ENCODE peak calls at places on chromosomes 12 and 14, in ten cellular contexts. I is pancreas; U is astrocyte of the spinal cord; V is cardiac muscle cell; Q is neural crest cell; K is thoracic aorta; O is left ventricle myocardium inferior; H is psoas muscle; F is CD4-positive, alpha-beta T cell; Y is lower leg skin. Z is an unnamed sample.

GRCh38 chr14:41403360-41403759 is 203.3 kb upstream of the LRFN5 start:
- DNase-seq in I (no peak), U (no peak), V (no peak), Q (no peak), K (no peak), O (no peak), H (no peak), F (no peak), Y (no peak), Z (no peak)

GRCh38 chr14:64966976-64967375 is 5.2 kb downstream of the RAB15 start:
- DNase-seq in I (no peak), U (no peak), V (no peak), Q (no peak), K (no peak), O (no peak), H (no peak), F (no peak), Y (no peak), Z (no peak)

GRCh38 chr14:60166144-60166543 is 946 bp upstream of the DHRS7 start:
- DNase-seq in I (no peak), U (no peak), V (no peak), Q (no peak), K (no peak), O (no peak), H (no peak), F (no peak), Y (no peak), Z (no peak)

GRCh38 chr12:110253176-110253575 is 27.9 kb upstream of the ATP2A2 start:
- DNase-seq in I (peak; percentile 50), U (peak; percentile 22), V (peak; percentile 45), Q (no peak), K (no peak), O (peak; percentile 82), H (peak; percentile 59), F (no peak), Y (peak; percentile 85), Z (no peak)

GRCh38 chr12:101823891-101824290 is 6.9 kb downstream of the GNPTAB start:
- DNase-seq in I (peak; percentile 32), U (no peak), V (peak; percentile 44), Q (peak; percentile 20), K (no peak), O (peak; percentile 39), H (peak; percentile 23), F (peak; percentile 69), Y (peak; percentile 90), Z (peak; percentile 72)

GRCh38 chr12:108040968-108041367 is 88.1 kb upstream of the WSCD2 start:
- DNase-seq in I (no peak), U (no peak), V (peak; percentile 14), Q (no peak), K (no peak), O (no peak), H (no peak), F (no peak), Y (no peak), Z (no peak)

GRCh38 chr14:96272777-96273471 is 16.9 kb downstream of the BDKRB1 start:
- DNase-seq in I (no peak), U (no peak), V (no peak), Q (no peak), K (no peak), O (no peak), H (no peak), F (no peak), Y (peak; percentile 37), Z (no peak)

GRCh38 chr12:15289192-15289591 is 33.1 kb upstream of the PTPRO start:
- DNase-seq in I (no peak), U (peak; percentile 14), V (no peak), Q (no peak), K (no peak), O (no peak), H (no peak), F (no peak), Y (no peak), Z (no peak)

DNA sequence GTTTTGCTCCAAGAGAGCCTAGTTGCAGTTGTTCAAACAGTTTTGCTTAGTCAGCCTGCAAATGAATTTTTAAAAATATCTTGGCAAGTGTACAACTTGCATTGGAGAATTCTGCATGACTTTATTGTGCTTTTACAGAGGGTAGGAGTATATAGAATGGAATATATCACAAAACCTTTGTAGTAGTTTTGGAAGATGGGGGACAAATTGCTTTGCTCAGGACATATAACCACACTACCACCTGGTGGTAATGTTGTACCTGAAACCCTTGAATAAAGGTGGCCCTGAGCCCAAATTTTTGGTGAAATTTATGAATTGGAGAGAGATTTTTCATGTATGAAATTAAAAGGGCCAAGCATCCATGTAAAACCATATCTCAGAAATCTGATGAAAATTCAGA is 645.2 kb downstream of the MED13L start:
- DNase-seq in I (no peak), U (peak; percentile 15), V (peak; percentile 29), Q (no peak), K (no peak), O (no peak), H (no peak), F (no peak), Y (no peak), Z (no peak)
- TF ChIP-seq CTCF in I (peak; percentile 9), U (peak; percentile 17), V (peak; percentile 18), Q (no peak), K (no peak), O (peak; percentile 53), H (peak; percentile 37), F (no peak), Y (no peak), Z (no peak)

GRCh38 chr14:94176808-94177207 is 2.7 kb downstream of the PPP4R4 start:
- DNase-seq in I (no peak), U (no peak), V (no peak), Q (no peak), K (no peak), O (no peak), H (no peak), F (no peak), Y (no peak), Z (no peak)

GRCh38 chr14:94181835-94182234 is 7.7 kb downstream of the PPP4R4 start:
- DNase-seq in I (no peak), U (no peak), V (no peak), Q (no peak), K (no peak), O (no peak), H (no peak), F (no peak), Y (no peak), Z (no peak)

GRCh38 chr14:94179244-94179643 is 5.1 kb downstream of the PPP4R4 start:
- DNase-seq in I (no peak), U (no peak), V (no peak), Q (no peak), K (no peak), O (no peak), H (no peak), F (no peak), Y (no peak), Z (no peak)

GRCh38 chr14:94177806-94178205 is 3.7 kb downstream of the PPP4R4 start:
- DNase-seq in I (no peak), U (no peak), V (no peak), Q (no peak), K (no peak), O (no peak), H (no peak), F (no peak), Y (no peak), Z (no peak)

DNA sequence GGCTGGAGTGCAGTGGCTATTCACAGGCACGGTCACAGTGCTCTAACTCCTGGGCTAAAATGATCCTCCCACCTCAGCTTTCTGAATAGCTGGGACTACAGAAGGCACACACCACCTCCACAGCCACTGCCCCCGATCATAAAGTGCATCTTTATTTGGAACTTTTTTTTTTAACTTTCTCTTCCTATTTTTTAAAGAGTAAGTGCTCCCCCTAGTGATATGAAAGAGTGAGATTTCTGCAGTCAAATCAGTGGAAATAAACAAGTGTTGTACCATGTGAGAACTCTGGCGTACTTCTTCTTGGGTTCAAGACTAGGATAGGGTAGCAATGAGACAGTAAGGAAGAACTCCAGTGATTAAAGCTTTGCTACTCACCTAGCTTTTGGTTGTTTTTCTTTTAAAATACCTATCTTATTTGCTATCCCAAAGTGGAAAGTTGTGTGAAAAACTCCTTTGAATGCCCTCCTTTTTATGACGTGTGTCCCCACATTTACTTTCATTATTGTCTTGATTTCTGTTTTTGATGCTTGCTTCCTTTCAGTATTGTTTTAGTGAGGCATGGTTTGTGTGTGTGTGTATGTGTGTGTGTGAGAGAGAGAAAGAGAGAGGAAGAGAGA is 6.6 kb downstream of the PPP4R4 start:
- DNase-seq in I (no peak), U (peak; percentile 50), V (peak; percentile 57), Q (no peak), K (no peak), O (no peak), H (no peak), F (no peak), Y (no peak), Z (no peak)
- TF ChIP-seq CTCF in I (peak; percentile 41), U (peak; percentile 66), V (peak; percentile 62), Q (peak; percentile 72), K (peak; percentile 57), O (peak; percentile 69), H (peak; percentile 60), F (peak; percentile 71), Y (no peak), Z (peak; percentile 56)

GRCh38 chr12:30696486-30696885 is 817 bp upstream of the IPO8 start:
- DNase-seq in I (no peak), U (no peak), V (no peak), Q (no peak), K (no peak), O (no peak), H (no peak), F (no peak), Y (no peak), Z (peak; percentile 47)

GRCh38 chr12:30694412-30694955 is 1.2 kb downstream of the IPO8 start:
- DNase-seq in I (no peak), U (no peak), V (peak; percentile 14), Q (no peak), K (no peak), O (no peak), H (no peak), F (no peak), Y (no peak), Z (no peak)

GRCh38 chr12:30696103-30696408 is 387 bp upstream of the IPO8 start:
- DNase-seq in I (no peak), U (no peak), V (no peak), Q (no peak), K (no peak), O (no peak), H (no peak), F (no peak), Y (no peak), Z (no peak)

GRCh38 chr12:30694971-30695326 is 720 bp downstream of the IPO8 start:
- DNase-seq in I (peak; percentile 65), U (peak; percentile 53), V (peak; percentile 42), Q (peak; percentile 18), K (no peak), O (no peak), H (peak; percentile 29), F (no peak), Y (no peak), Z (peak; percentile 23)

GRCh38 chr12:30695327-30696102 is at the start of gene IPO8:
- DNase-seq in I (peak; percentile 95), U (peak; percentile 93), V (peak; percentile 96), Q (peak; percentile 85), K (peak; percentile 85), O (peak; percentile 93), H (peak; percentile 94), F (peak; percentile 81), Y (peak; percentile 97), Z (peak; percentile 92)
- TF ChIP-seq CTCF in I (no peak), U (peak; percentile 50), V (peak; percentile 36), Q (peak; percentile 70), K (peak; percentile 20), O (peak; percentile 42), H (peak; percentile 26), F (peak; percentile 56), Y (no peak), Z (peak; percentile 40)

DNA sequence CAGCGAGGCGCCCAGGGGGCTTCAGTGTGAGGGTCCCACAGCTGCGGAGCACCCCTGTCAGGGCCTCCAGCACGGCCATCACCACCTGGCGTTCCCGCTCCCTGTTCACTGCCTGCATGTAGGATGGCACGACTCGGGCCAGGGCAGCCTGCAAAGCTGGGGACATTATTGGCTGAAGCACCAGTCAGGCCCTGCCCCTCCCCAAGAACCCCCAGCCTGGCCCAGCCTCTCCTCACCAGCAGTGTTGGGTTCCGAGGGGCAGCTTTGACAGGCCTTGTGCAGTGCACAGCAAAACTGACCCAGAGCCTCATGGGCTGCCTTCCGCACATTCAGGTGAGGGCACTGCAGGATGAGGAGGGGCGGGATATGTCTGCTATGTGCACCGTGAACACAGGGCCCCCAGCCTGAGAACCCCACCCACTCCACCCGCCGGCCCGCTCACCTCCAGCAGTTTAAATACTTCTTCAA is 5.6 kb downstream of the IPO4 start:
- DNase-seq in I (no peak), U (no peak), V (no peak), Q (no peak), K (no peak), O (no peak), H (no peak), F (no peak), Y (no peak), Z (no peak)
- TF ChIP-seq CTCF in I (no peak), U (no peak), V (no peak), Q (no peak), K (no peak), O (no peak), H (no peak), F (no peak), Y (no peak), Z (no peak)